ENCODE peak calls at places on chromosome 3, in nine cellular contexts. One of them, this sample, is unnamed.

GRCh38 chr3:45134758-45135521 is 11.2 kb downstream of the CDCP1 start:
- DNase-seq in myocyte: peak
- DNase-seq in A172: no peak
- DNase-seq in H4: no peak
- DNase-seq in ACHN: no peak
- DNase-seq in 8988T: no peak
- DNase-seq in DMS153: no peak
- DNase-seq in CD8-positive, alpha-beta memory T cell: no peak
- DNase-seq in DMS79 treated with DMSO at 0.1 percent for 48 hours: no peak
- DNase-seq in this sample: no peak

GRCh38 chr3:126983653-126984390 is 907 bp downstream of the PLXNA1 start:
- DNase-seq in myocyte: peak
- DNase-seq in A172: no peak
- DNase-seq in H4: no peak
- DNase-seq in ACHN: peak
- DNase-seq in 8988T: peak
- DNase-seq in DMS153: no peak
- DNase-seq in CD8-positive, alpha-beta memory T cell: peak
- DNase-seq in DMS79 treated with DMSO at 0.1 percent for 48 hours: peak
- DNase-seq in this sample: no peak

GRCh38 chr3:164095949-164096348 is 982.3 kb downstream of the SI start:
- DNase-seq in myocyte: no peak
- DNase-seq in A172: no peak
- DNase-seq in H4: no peak
- DNase-seq in ACHN: no peak
- DNase-seq in 8988T: no peak
- DNase-seq in DMS153: no peak
- DNase-seq in CD8-positive, alpha-beta memory T cell: no peak
- DNase-seq in DMS79 treated with DMSO at 0.1 percent for 48 hours: no peak
- DNase-seq in this sample: no peak

GRCh38 chr3:58044656-58045055 is 36.4 kb downstream of the FLNB start:
- DNase-seq in myocyte: no peak
- DNase-seq in A172: no peak
- DNase-seq in H4: no peak
- DNase-seq in ACHN: no peak
- DNase-seq in 8988T: no peak
- DNase-seq in DMS153: no peak
- DNase-seq in CD8-positive, alpha-beta memory T cell: no peak
- DNase-seq in DMS79 treated with DMSO at 0.1 percent for 48 hours: no peak
- DNase-seq in this sample: no peak

GRCh38 chr3:55486857-55487375 is at the start of gene WNT5A:
- DNase-seq in myocyte: peak
- DNase-seq in A172: no peak
- DNase-seq in H4: no peak
- DNase-seq in ACHN: peak
- DNase-seq in 8988T: peak
- DNase-seq in DMS153: no peak
- DNase-seq in CD8-positive, alpha-beta memory T cell: no peak
- DNase-seq in DMS79 treated with DMSO at 0.1 percent for 48 hours: no peak
- DNase-seq in this sample: peak

GRCh38 chr3:45642731-45643152 is 46.5 kb upstream of the SACM1L start:
- DNase-seq in myocyte: peak
- DNase-seq in A172: no peak
- DNase-seq in H4: peak
- DNase-seq in ACHN: no peak
- DNase-seq in 8988T: no peak
- DNase-seq in DMS153: no peak
- DNase-seq in CD8-positive, alpha-beta memory T cell: no peak
- DNase-seq in DMS79 treated with DMSO at 0.1 percent for 48 hours: peak
- DNase-seq in this sample: no peak

GRCh38 chr3:169769287-169770181 is at the start of gene ACTRT3:
- DNase-seq in myocyte: peak
- DNase-seq in A172: no peak
- DNase-seq in H4: no peak
- DNase-seq in ACHN: peak
- DNase-seq in 8988T: peak
- DNase-seq in DMS153: peak
- DNase-seq in CD8-positive, alpha-beta memory T cell: peak
- DNase-seq in DMS79 treated with DMSO at 0.1 percent for 48 hours: no peak
- DNase-seq in this sample: peak

GRCh38 chr3:17190353-17191078 is 305.8 kb downstream of the PLCL2 start:
- DNase-seq in myocyte: no peak
- DNase-seq in A172: no peak
- DNase-seq in H4: no peak
- DNase-seq in ACHN: no peak
- DNase-seq in 8988T: no peak
- DNase-seq in DMS153: no peak
- DNase-seq in CD8-positive, alpha-beta memory T cell: no peak
- DNase-seq in DMS79 treated with DMSO at 0.1 percent for 48 hours: no peak
- DNase-seq in this sample: no peak

GRCh38 chr3:23767546-23767945 is 38.2 kb upstream of the UBE2E1 start:
- DNase-seq in myocyte: no peak
- DNase-seq in A172: no peak
- DNase-seq in H4: no peak
- DNase-seq in ACHN: no peak
- DNase-seq in 8988T: no peak
- DNase-seq in DMS153: no peak
- DNase-seq in CD8-positive, alpha-beta memory T cell: no peak
- DNase-seq in DMS79 treated with DMSO at 0.1 percent for 48 hours: no peak
- DNase-seq in this sample: no peak